ENCODE peak calls at places on chromosome 12, in seven cellular contexts. J is trophoblast cell, S is body of pancreas, M is PC-3, D is hepatocyte, K is upper lobe of right lung, E is prostate gland. I is an unnamed sample.

GRCh38 chr12:5796171-5797091 is 148.6 kb downstream of the ANO2 start:
- DNase-seq in K (peak; percentile 72), E (no peak), S (peak; percentile 62), J (no peak), M (peak; percentile 22), D (peak; percentile 84), I (no peak)

GRCh38 chr12:3253682-3254275 is 176.6 kb downstream of the TSPAN9 start:
- DNase-seq in S (no peak), M (no peak), D (no peak), J (no peak), K (no peak), E (no peak), I (no peak)

GRCh38 chr12:16726879-16727278 is 120.9 kb upstream of the LMO3 start:
- DNase-seq in M (no peak), E (no peak), D (no peak), J (no peak), S (no peak), K (no peak), I (no peak)

GRCh38 chr12:109915171-109916040 is 15.3 kb downstream of the TCHP start:
- DNase-seq in K (no peak), D (no peak), E (peak; percentile 59), J (peak; percentile 24), M (no peak), S (peak; percentile 80), I (no peak)

GRCh38 chr12:131672941-131673330 is 38.0 kb upstream of the SFSWAP start:
- DNase-seq in D (no peak), J (no peak), E (no peak), S (no peak), K (peak; percentile 39), M (no peak), I (no peak)

GRCh38 chr12:41514907-41515306 is 326.8 kb downstream of the PDZRN4 start:
- DNase-seq in D (no peak), M (no peak), E (no peak), J (no peak), S (no peak), K (no peak), I (no peak)

GRCh38 chr12:11652351-11653040 is 3.0 kb downstream of the ETV6 start:
- DNase-seq in E (peak; percentile 39), M (peak; percentile 19), D (peak; percentile 20), K (no peak), S (no peak), J (peak; percentile 17), I (no peak)

GRCh38 chr12:104360988-104361707 is 57.6 kb downstream of the EID3 start:
- DNase-seq in S (peak; percentile 21), K (no peak), J (peak; percentile 60), M (no peak), D (peak; percentile 46), E (no peak), I (no peak)

GRCh38 chr12:118884226-118884625 is 97.1 kb upstream of the SRRM4 start:
- DNase-seq in M (no peak), S (no peak), J (no peak), D (no peak), K (no peak), E (no peak), I (no peak)

GRCh38 chr12:46470039-46470627 is 97.6 kb upstream of the SLC38A2 start:
- DNase-seq in D (no peak), S (no peak), K (no peak), J (no peak), E (no peak), M (no peak), I (no peak)

GRCh38 chr12:28247806-28248205 is 57.5 kb downstream of the CCDC91 start:
- DNase-seq in J (no peak), D (no peak), K (no peak), M (no peak), E (no peak), S (no peak), I (no peak)

GRCh38 chr12:95545303-95545702 is 6.0 kb downstream of the USP44 start:
- DNase-seq in D (no peak), S (no peak), J (no peak), K (no peak), E (no peak), M (no peak), I (no peak)

GRCh38 chr12:8779281-8779680 is 43.1 kb upstream of the A2ML1 start:
- DNase-seq in D (no peak), M (no peak), S (no peak), K (no peak), E (no peak), J (no peak), I (no peak)

GRCh38 chr12:52741378-52742195 is 35.6 kb downstream of the KRT76 start:
- DNase-seq in M (peak; percentile 83), K (peak; percentile 72), J (peak; percentile 64), S (peak; percentile 69), D (peak; percentile 86), E (peak; percentile 25), I (no peak)

GRCh38 chr12:18429366-18429765 is 168.0 kb downstream of the PIK3C2G start:
- DNase-seq in S (no peak), K (no peak), D (no peak), M (no peak), E (no peak), J (no peak), I (no peak)

GRCh38 chr12:32688786-32689185 is 9.7 kb downstream of the DNM1L start:
- DNase-seq in D (no peak), J (no peak), M (no peak), E (no peak), S (no peak), K (no peak), I (no peak)

GRCh38 chr12:91781114-91781513 is 364.5 kb downstream of the BTG1 start:
- DNase-seq in D (peak; percentile 9), J (no peak), E (no peak), K (no peak), S (no peak), M (peak; percentile 33), I (no peak)

GRCh38 chr12:81284137-81284536 is 206.3 kb downstream of the ACSS3 start:
- DNase-seq in K (no peak), S (no peak), D (peak; percentile 4), E (no peak), J (peak; percentile 41), M (peak; percentile 8), I (no peak)

GRCh38 chr12:98073610-98074009 is 441.8 kb upstream of the TMPO start:
- DNase-seq in D (peak; percentile 22), J (no peak), K (no peak), S (no peak), M (no peak), E (no peak), I (no peak)

GRCh38 chr12:112606611-112607366 is 184.8 kb upstream of the RPH3A start:
- DNase-seq in E (no peak), K (no peak), J (no peak), D (no peak), M (no peak), S (no peak), I (no peak)

GRCh38 chr12:3363608-3364007 is 127.4 kb upstream of the PRMT8 start:
- DNase-seq in E (no peak), J (no peak), M (no peak), S (no peak), K (no peak), D (no peak), I (no peak)

GRCh38 chr12:38890102-38890501 is 15.3 kb downstream of the CPNE8 start:
- DNase-seq in S (no peak), E (no peak), K (no peak), J (no peak), M (peak; percentile 44), D (peak; percentile 11), I (no peak)

GRCh38 chr12:38886064-38886463 is 19.3 kb downstream of the CPNE8 start:
- DNase-seq in K (no peak), S (peak; percentile 32), D (peak; percentile 70), J (no peak), E (peak; percentile 73), M (peak; percentile 94), I (peak; percentile 67)

GRCh38 chr12:38889297-38889815 is 16.0 kb downstream of the CPNE8 start:
- DNase-seq in D (no peak), K (no peak), E (no peak), M (no peak), S (no peak), J (no peak), I (no peak)

GRCh38 chr12:38886931-38887330 is 18.5 kb downstream of the CPNE8 start:
- DNase-seq in S (no peak), E (no peak), D (no peak), K (no peak), M (no peak), J (no peak), I (no peak)

GRCh38 chr12:38887770-38888169 is 17.6 kb downstream of the CPNE8 start:
- DNase-seq in E (no peak), K (no peak), S (no peak), J (no peak), M (no peak), D (no peak), I (no peak)
- H3K27ac ChIP-seq in E (no peak overlapping the region), K (no peak overlapping the region), S (no peak overlapping the region), J (no peak overlapping the region), M (no peak overlapping the region), D (no peak overlapping the region), I (no peak overlapping the region)

GRCh38 chr12:1632702-1633101 is 3.7 kb downstream of the WNT5B start:
- DNase-seq in D (no peak), S (no peak), J (no peak), K (no peak), E (no peak), M (no peak), I (no peak)

GRCh38 chr12:1629338-1630080 is 478 bp downstream of the WNT5B start:
- DNase-seq in S (no peak), D (peak; percentile 38), E (no peak), M (no peak), K (no peak), J (no peak), I (no peak)

GRCh38 chr12:1630081-1630826 is 1.2 kb downstream of the WNT5B start:
- DNase-seq in K (peak; percentile 73), M (peak; percentile 36), S (peak; percentile 30), J (no peak), E (peak; percentile 72), D (peak; percentile 65), I (no peak)

GRCh38 chr12:1630827-1631591 is 2.0 kb downstream of the WNT5B start:
- DNase-seq in D (peak; percentile 72), E (no peak), S (no peak), K (no peak), M (no peak), J (no peak), I (no peak)

GRCh38 chr12:1628671-1629337 is at the start of gene WNT5B:
- DNase-seq in K (no peak), J (no peak), E (no peak), D (no peak), M (no peak), S (no peak), I (no peak)
- H3K27me3 ChIP-seq in K (peaks cover 7% of the 10 kb centered on the region), J (no peaks in the 10 kb centered on the region), E (no peaks in the 10 kb centered on the region), D (peaks cover 7% of the 10 kb centered on the region), M (peaks cover 14% of the 10 kb centered on the region), S (no peaks in the 10 kb centered on the region), I (peaks cover 11% of the 10 kb centered on the region)

DNA sequence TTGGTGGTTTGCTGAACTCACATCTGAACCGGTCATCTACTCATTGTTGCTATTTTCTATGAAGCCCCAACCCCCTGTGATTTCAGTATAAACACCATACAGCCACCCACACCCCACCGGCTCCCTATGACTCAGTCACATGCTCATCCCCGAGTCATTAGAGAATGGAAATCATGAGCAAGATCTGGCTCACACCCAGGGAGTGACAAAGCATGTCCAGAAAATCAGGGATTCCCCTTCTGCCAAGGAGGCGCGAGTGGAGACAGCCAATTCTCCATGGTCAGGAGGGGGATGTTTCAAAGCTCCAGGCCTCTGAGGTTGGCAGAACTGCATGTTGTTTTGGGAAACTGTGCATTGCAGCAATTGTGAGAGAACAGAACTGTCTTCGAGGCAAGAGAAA is 657.5 kb upstream of the TBX3 start:
- DNase-seq in E (no peak), M (peak; percentile 99), D (peak; percentile 81), S (peak; percentile 48), K (no peak), J (peak; percentile 2), I (peak; percentile 93)
- H3K27ac ChIP-seq in E (no peak overlapping the region), M (peak overlapping the region; percentile 90), D (peak overlapping the region; percentile 77), S (no peak overlapping the region), K (no peak overlapping the region), J (no peak overlapping the region), I (peak overlapping the region; percentile 35)

GRCh38 chr12:48012070-48012469 is 7.8 kb upstream of the COL2A1 start:
- DNase-seq in E (no peak), K (no peak), J (no peak), S (no peak), D (no peak), M (no peak), I (no peak)
- H3K27me3 ChIP-seq in E (no peaks in the 10 kb centered on the region), K (peaks cover 16% of the 10 kb centered on the region), J (peaks cover 30% of the 10 kb centered on the region), S (no peaks in the 10 kb centered on the region), D (peaks cover 7% of the 10 kb centered on the region), M (no peaks in the 10 kb centered on the region), I (peaks cover 19% of the 10 kb centered on the region)

I was measured in RWPE2.